ENCODE peak calls at places on chromosomes 4 and X, in seven cellular contexts. O, I, K, Z, L, F and N are unnamed samples.

GRCh38 chr4:54495091-54495490 is 162.7 kb upstream of the KIT start:
- DNase-seq in I (no peak), L (no peak), Z (no peak), K (no peak), O (peak; percentile 66), F (no peak), N (no peak)

GRCh38 chrX:133005038-133005437 is 46.6 kb upstream of the HS6ST2 start:
- DNase-seq in F (peak; percentile 48), Z (no peak), L (no peak), I (no peak), O (no peak), K (no peak), N (no peak)

GRCh38 chr4:86054676-86055075 is 305.2 kb downstream of the MAPK10 start:
- DNase-seq in O (no peak), K (no peak), Z (no peak), L (no peak), F (no peak), I (no peak), N (no peak)

GRCh38 chr4:85081196-85081595 is 114.7 kb upstream of the WDFY3 start:
- DNase-seq in O (no peak), F (no peak), I (no peak), K (no peak), L (no peak), Z (no peak), N (no peak)

GRCh38 chr4:140126261-140126660 is 27.7 kb downstream of the MAML3 start:
- DNase-seq in K (no peak), O (no peak), F (no peak), Z (no peak), L (no peak), I (no peak), N (no peak)

GRCh38 chr4:146342600-146343192 is 128.4 kb downstream of the REELD1 start:
- DNase-seq in L (no peak), I (no peak), K (no peak), F (peak; percentile 46), O (no peak), Z (peak; percentile 52), N (peak; percentile 3)

GRCh38 chr4:156820931-156821330 is 150.7 kb downstream of the PDGFC start:
- DNase-seq in O (no peak), Z (no peak), I (no peak), K (no peak), L (no peak), F (no peak), N (no peak)

GRCh38 chrX:10482262-10482661 is 138.1 kb downstream of the MID1 start:
- DNase-seq in O (no peak), L (no peak), F (no peak), I (no peak), Z (no peak), K (peak; percentile 0), N (no peak)

GRCh38 chrX:8345473-8345872 is 119.2 kb upstream of the VCX3B start:
- DNase-seq in F (no peak), Z (peak; percentile 11), K (no peak), L (no peak), O (peak; percentile 57), I (no peak), N (no peak)

GRCh38 chrX:35115205-35115604 is 172.6 kb downstream of the FAM47B start:
- DNase-seq in Z (no peak), K (no peak), O (peak; percentile 1), F (no peak), L (no peak), I (no peak), N (no peak)

GRCh38 chrX:57905141-57905540 is 5.1 kb downstream of the ZXDA start:
- DNase-seq in L (no peak), O (no peak), I (no peak), Z (no peak), F (no peak), K (no peak), N (no peak)

GRCh38 chrX:129824620-129825019 is 19.1 kb downstream of the ZDHHC9 start:
- DNase-seq in K (no peak), L (no peak), O (no peak), F (no peak), I (no peak), Z (no peak), N (no peak)